ENCODE peak calls at places on chromosome 20, in ten cellular contexts. F is stimulated activated CD4-positive, alpha-beta T cell treated with anti-CD3 and anti-CD28 coated beads, TNF-alpha, amount 100 ng/mL, for 4 hours; S is left ventricle myocardium inferior; Q is SW480; B is MCF 10A; I is activated CD4-positive, alpha-beta T cell treated with anti-CD3 and anti-CD28 coated beads for 24 hours; K is stimulated activated CD8-positive, alpha-beta memory T cell treated with anti-CD3 and anti-CD28 coated beads, Interleukin-2, amount 100 ng/mL, for 48 hours; W is hypothalamus; O is A549; P is epithelial cell of esophagus. T is an unnamed sample.

GRCh38 chr20:6975326-6975725 is 207.8 kb downstream of the BMP2 start:
- DNase-seq in I (no peak), B (no peak), S (no peak), K (no peak), P (no peak), Q (no peak), W (no peak), O (no peak), F (no peak), T (no peak)

GRCh38 chr20:58711266-58712051 is 18.9 kb downstream of the NPEPL1 start:
- DNase-seq in Q (no peak), O (no peak), K (no peak), F (no peak), P (no peak), S (peak; percentile 5), W (no peak), I (no peak), B (no peak), T (no peak)

GRCh38 chr20:31849306-31849930 is 4.0 kb upstream of the FOXS1 start:
- DNase-seq in P (peak; percentile 64), K (no peak), O (no peak), I (no peak), W (no peak), S (no peak), Q (peak; percentile 73), B (no peak), F (no peak), T (peak; percentile 4)

GRCh38 chr20:20393207-20393606 is 25.3 kb downstream of the INSM1 start:
- DNase-seq in K (no peak), W (no peak), Q (no peak), O (no peak), S (no peak), F (no peak), B (no peak), I (no peak), P (no peak), T (no peak)

GRCh38 chr20:20174089-20174835 is 121.9 kb downstream of the CFAP61 start:
- DNase-seq in K (no peak), F (no peak), I (no peak), S (no peak), O (no peak), B (no peak), P (no peak), W (no peak), Q (no peak), T (peak; percentile 40)

GRCh38 chr20:42346771-42347170 is 728.6 kb upstream of the CHD6 start:
- DNase-seq in I (no peak), F (no peak), O (no peak), S (no peak), B (no peak), W (no peak), Q (no peak), P (no peak), K (no peak), T (no peak)

GRCh38 chr20:38673731-38674177 is 50.5 kb upstream of the SLC32A1 start:
- DNase-seq in S (no peak), O (no peak), K (no peak), W (peak; percentile 7), Q (no peak), F (no peak), P (no peak), I (no peak), B (no peak), T (no peak)

GRCh38 chr20:34751453-34751852 is 47.3 kb downstream of the TP53INP2 start:
- DNase-seq in W (no peak), I (no peak), P (no peak), B (no peak), Q (no peak), F (no peak), O (no peak), S (no peak), K (no peak), T (no peak)

GRCh38 chr20:1803216-1804128 is 91.7 kb upstream of the SIRPA start:
- DNase-seq in O (no peak), B (no peak), K (no peak), W (peak; percentile 62), Q (no peak), F (no peak), S (peak; percentile 72), P (peak; percentile 73), I (peak; percentile 18), T (no peak)

GRCh38 chr20:11847827-11848226 is 69.9 kb upstream of the BTBD3 start:
- DNase-seq in P (no peak), I (no peak), F (no peak), B (peak; percentile 37), W (no peak), O (no peak), K (no peak), S (no peak), Q (no peak), T (peak; percentile 89)

GRCh38 chr20:18904624-18905023 is 91.0 kb downstream of the SCP2D1 start:
- DNase-seq in O (no peak), I (no peak), K (no peak), B (peak; percentile 34), S (no peak), P (peak; percentile 27), F (no peak), Q (peak; percentile 15), W (no peak), T (peak; percentile 54)

GRCh38 chr20:21183722-21184121 is 57.8 kb downstream of the KIZ start:
- DNase-seq in I (no peak), S (no peak), P (no peak), Q (peak; percentile 89), B (peak; percentile 29), W (no peak), K (no peak), F (no peak), O (no peak), T (peak; percentile 73)

GRCh38 chr20:58416057-58416456 is 27.0 kb downstream of the VAPB start:
- DNase-seq in Q (no peak), O (no peak), P (no peak), F (no peak), K (no peak), S (no peak), W (no peak), I (no peak), B (no peak), T (no peak)

GRCh38 chr20:19015890-19016465 is 196.5 kb upstream of the SLC24A3 start:
- DNase-seq in F (no peak), I (no peak), K (no peak), P (no peak), S (no peak), Q (no peak), B (no peak), W (no peak), O (no peak), T (no peak)

GRCh38 chr20:46689754-46690085 is 476 bp upstream of the TP53RK start:
- DNase-seq in Q (no peak), K (no peak), F (no peak), O (peak; percentile 28), W (no peak), I (no peak), B (no peak), P (no peak), S (no peak), T (no peak)